ENCODE peak calls at places on chromosomes 3 and 15, in eight cellular contexts. Z is NB4; R is ELR; M is endothelial cell of umbilical vein; K is activated effector memory CD4-positive, alpha-beta T cell treated with Interleukin-2 at 50 U/mL for 16 hours; A is foreskin keratinocyte; O is dermis blood vessel endothelial cell; I is tibial nerve. N is an unnamed sample.

GRCh38 chr3:61847784-61848462 is 286.6 kb downstream of the PTPRG start:
- DNase-seq in I (peak), M (peak), O (peak), K (no peak), R (no peak), A (no peak), Z (no peak), N (no peak)

GRCh38 chr3:73603771-73604171 is 21.0 kb downstream of the PDZRN3 start:
- DNase-seq in M (no peak), Z (no peak), R (peak), A (no peak), O (no peak), I (no peak), K (no peak), N (no peak)

GRCh38 chr3:182682263-182683229 is 110.8 kb upstream of the ATP11B start:
- DNase-seq in I (no peak), K (peak), M (peak), A (no peak), Z (peak), O (peak), R (peak), N (peak)

GRCh38 chr3:128316456-128316855 is 150.2 kb downstream of the DNAJB8 start:
- DNase-seq in K (peak), A (no peak), M (no peak), I (no peak), Z (no peak), R (no peak), O (no peak), N (peak)

GRCh38 chr3:57158813-57159678 is 6.1 kb downstream of the IL17RD start:
- DNase-seq in R (peak), A (no peak), K (no peak), M (peak), I (no peak), Z (peak), O (peak), N (no peak)

GRCh38 chr15:101482526-101483371 is 6.8 kb downstream of the PCSK6 start:
- DNase-seq in I (no peak), A (peak), K (no peak), M (no peak), O (no peak), Z (no peak), R (no peak), N (no peak)

GRCh38 chr15:101120961-101121360 is 130.9 kb downstream of the CHSY1 start:
- DNase-seq in O (no peak), Z (no peak), R (no peak), M (no peak), A (no peak), K (no peak), I (no peak), N (no peak)

GRCh38 chr3:185632996-185633395 is 46.9 kb downstream of the SENP2 start:
- DNase-seq in I (no peak), O (no peak), A (no peak), Z (no peak), M (no peak), R (no peak), K (no peak), N (no peak)

GRCh38 chr3:187935623-187936156 is 190.4 kb upstream of the BCL6 start:
- DNase-seq in Z (peak), M (no peak), I (no peak), A (no peak), K (peak), O (no peak), R (no peak), N (no peak)

GRCh38 chr3:185549111-185549510 is 3.3 kb downstream of the LIPH start:
- DNase-seq in R (peak), K (no peak), A (peak), I (peak), M (peak), O (peak), Z (no peak), N (no peak)

GRCh38 chr3:167872941-167873340 is 137.4 kb downstream of the SERPINI1 start:
- DNase-seq in M (no peak), A (no peak), K (no peak), O (no peak), Z (no peak), I (no peak), R (peak), N (no peak)

GRCh38 chr3:129573493-129573892 is 30.5 kb downstream of the H1-8 start:
- DNase-seq in A (no peak), Z (no peak), K (no peak), I (no peak), R (no peak), O (no peak), M (no peak), N (no peak)

GRCh38 chr15:68337826-68338225 is 60.3 kb downstream of the FEM1B start:
- DNase-seq in I (no peak), Z (peak), K (no peak), O (no peak), A (no peak), R (peak), M (no peak), N (no peak)

GRCh38 chr3:59451041-59451763 is 401.4 kb upstream of the CFAP20DC start:
- DNase-seq in M (no peak), I (no peak), Z (no peak), K (peak), R (no peak), O (no peak), A (peak), N (no peak)

GRCh38 chr3:180177255-180177654 is 140.5 kb upstream of the PEX5L start:
- DNase-seq in A (no peak), M (no peak), I (no peak), R (no peak), Z (no peak), K (no peak), O (no peak), N (no peak)

GRCh38 chr15:99503411-99503810 is 62.4 kb upstream of the MEF2A start:
- DNase-seq in K (no peak), R (no peak), A (no peak), O (no peak), I (no peak), Z (no peak), M (no peak), N (no peak)

GRCh38 chr3:119245778-119246177 is 5.1 kb upstream of the B4GALT4 start:
- DNase-seq in I (no peak), R (no peak), K (no peak), M (no peak), O (peak), Z (no peak), A (no peak), N (no peak)

GRCh38 chr3:30333903-30334302 is 272.5 kb upstream of the TGFBR2 start:
- DNase-seq in I (no peak), R (peak), O (no peak), K (no peak), Z (no peak), M (no peak), A (no peak), N (no peak)

GRCh38 chr15:94526071-94526689 is 294.8 kb downstream of the MCTP2 start:
- DNase-seq in M (no peak), Z (peak), K (no peak), R (no peak), I (no peak), O (peak), A (no peak), N (no peak)

N was measured in T-helper 17 cell.